ENCODE peak calls at places on chromosomes 11 and 22, in four cellular contexts. One of them, this sample, is unnamed.

GRCh38 chr11:77619576-77620198 is 17.9 kb downstream of the CLNS1A start:
- DNase-seq in A549: peak
- DNase-seq in IMR-90: peak
- DNase-seq in GM12878: peak
- DNase-seq in this sample: peak

GRCh38 chr11:117200813-117201515 is 1.8 kb downstream of the TAGLN start:
- DNase-seq in A549: no peak
- DNase-seq in IMR-90: peak
- DNase-seq in GM12878: no peak
- DNase-seq in this sample: no peak

GRCh38 chr22:35912668-35913067 is 116.0 kb downstream of the RBFOX2 start:
- DNase-seq in A549: no peak
- DNase-seq in IMR-90: no peak
- DNase-seq in GM12878: no peak
- DNase-seq in this sample: no peak

GRCh38 chr22:37058917-37059701 is 7.6 kb downstream of the KCTD17 start:
- DNase-seq in IMR-90: no peak
- DNase-seq in A549: no peak
- DNase-seq in GM12878: no peak
- DNase-seq in this sample: no peak

GRCh38 chr22:43743929-43744643 is 68.0 kb downstream of the EFCAB6 start:
- DNase-seq in IMR-90: no peak
- DNase-seq in GM12878: no peak
- DNase-seq in A549: no peak
- DNase-seq in this sample: no peak

GRCh38 chr11:976431-977160 is 50.9 kb downstream of the AP2A2 start:
- DNase-seq in A549: no peak
- DNase-seq in GM12878: no peak
- DNase-seq in IMR-90: no peak
- DNase-seq in this sample: no peak

GRCh38 chr22:28112548-28113043 is 193.5 kb upstream of the PITPNB start:
- DNase-seq in GM12878: no peak
- DNase-seq in IMR-90: peak
- DNase-seq in A549: peak
- DNase-seq in this sample: peak

GRCh38 chr11:69375316-69376154 is 81.6 kb downstream of the MYEOV start:
- DNase-seq in IMR-90: no peak
- DNase-seq in A549: no peak
- DNase-seq in GM12878: no peak
- DNase-seq in this sample: no peak

GRCh38 chr11:11078344-11078743 is 220.5 kb upstream of the ZBED5 start:
- DNase-seq in IMR-90: peak
- DNase-seq in GM12878: no peak
- DNase-seq in A549: peak
- DNase-seq in this sample: no peak

GRCh38 chr11:110968348-110969062 is 256.3 kb upstream of the ARHGAP20 start:
- DNase-seq in GM12878: no peak
- DNase-seq in IMR-90: peak
- DNase-seq in A549: no peak
- DNase-seq in this sample: no peak

GRCh38 chr11:125110996-125111340 is 458 bp downstream of the TMEM218 start:
- DNase-seq in A549: peak
- DNase-seq in GM12878: no peak
- DNase-seq in IMR-90: no peak
- DNase-seq in this sample: peak

GRCh38 chr22:46159777-46160176 is 9.5 kb downstream of the PPARA start:
- DNase-seq in A549: no peak
- DNase-seq in GM12878: no peak
- DNase-seq in IMR-90: no peak
- DNase-seq in this sample: no peak

GRCh38 chr11:94623120-94623735 is 56.1 kb downstream of the PIWIL4 start:
- DNase-seq in A549: peak
- DNase-seq in GM12878: peak
- DNase-seq in IMR-90: peak
- DNase-seq in this sample: peak

GRCh38 chr11:62427630-62428233 is 8.9 kb downstream of the SCGB1A1 start:
- DNase-seq in IMR-90: peak
- DNase-seq in GM12878: peak
- DNase-seq in A549: no peak
- DNase-seq in this sample: no peak

GRCh38 chr11:44329472-44330230 is 19.7 kb upstream of the ALX4 start:
- DNase-seq in A549: no peak
- DNase-seq in GM12878: no peak
- DNase-seq in IMR-90: no peak
- DNase-seq in this sample: no peak

GRCh38 chr11:69403556-69404215 is 77.8 kb upstream of the LINC01488 start:
- DNase-seq in GM12878: no peak
- DNase-seq in IMR-90: peak
- DNase-seq in A549: peak
- DNase-seq in this sample: no peak

GRCh38 chr11:122115520-122116343 is at the start of gene BLID:
- DNase-seq in IMR-90: peak
- DNase-seq in A549: peak
- DNase-seq in GM12878: no peak
- DNase-seq in this sample: peak

GRCh38 chr22:31083377-31083768 is 2.3 kb downstream of the SMTN start:
- DNase-seq in A549: no peak
- DNase-seq in GM12878: no peak
- DNase-seq in IMR-90: no peak
- DNase-seq in this sample: no peak

GRCh38 chr22:30247974-30248373 is 1.4 kb upstream of the LIF start:
- DNase-seq in IMR-90: no peak
- DNase-seq in GM12878: no peak
- DNase-seq in A549: no peak
- DNase-seq in this sample: no peak

GRCh38 chr11:121650520-121651266 is 197.9 kb upstream of the SORL1-AS1 start:
- DNase-seq in IMR-90: no peak
- DNase-seq in GM12878: peak
- DNase-seq in A549: no peak
- DNase-seq in this sample: no peak

GRCh38 chr22:22520020-22520656 is at the start of gene ZNF280A:
- DNase-seq in IMR-90: no peak
- DNase-seq in GM12878: no peak
- DNase-seq in A549: peak
- DNase-seq in this sample: peak

GRCh38 chr22:23849009-23850006 is 8.4 kb upstream of the SLC2A11 start:
- DNase-seq in A549: peak
- DNase-seq in IMR-90: peak
- DNase-seq in GM12878: no peak
- DNase-seq in this sample: peak

GRCh38 chr11:67409781-67410368 is 5.6 kb upstream of the CARNS1 start:
- DNase-seq in A549: no peak
- DNase-seq in IMR-90: no peak
- DNase-seq in GM12878: no peak
- DNase-seq in this sample: no peak

GRCh38 chr11:96014234-96014633 is 90.3 kb upstream of the MTMR2 start:
- DNase-seq in GM12878: peak
- DNase-seq in IMR-90: peak
- DNase-seq in A549: peak
- DNase-seq in this sample: no peak

GRCh38 chr11:42996742-42997307 is 315.0 kb upstream of the API5 start:
- DNase-seq in GM12878: no peak
- DNase-seq in IMR-90: no peak
- DNase-seq in A549: no peak
- DNase-seq in this sample: no peak

GRCh38 chr11:129973068-129973467 is 29.6 kb downstream of the PRDM10 start:
- DNase-seq in A549: no peak
- DNase-seq in IMR-90: no peak
- DNase-seq in GM12878: no peak
- DNase-seq in this sample: no peak

DNA sequence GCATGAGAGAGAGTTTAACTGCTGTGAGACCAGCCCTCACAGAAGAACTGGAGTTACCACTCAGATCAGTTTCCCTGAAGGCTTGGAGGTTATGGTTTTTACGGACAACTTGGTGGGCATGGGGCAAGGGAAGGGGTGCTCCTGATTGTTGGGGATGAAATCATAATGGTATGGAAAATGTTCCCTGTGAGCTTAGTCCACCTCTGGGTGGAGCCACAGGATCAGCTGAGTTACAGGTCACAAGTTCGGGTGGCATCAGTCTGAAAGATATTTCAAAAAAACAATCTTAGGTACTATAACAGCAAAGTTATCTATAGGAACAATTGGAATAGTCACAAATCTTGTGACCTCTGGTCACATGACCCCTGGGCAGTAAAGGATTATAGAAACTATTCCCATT is 162.9 kb downstream of the DLG2 start:
- DNase-seq in GM12878: no peak
- DNase-seq in A549: peak
- DNase-seq in IMR-90: no peak
- DNase-seq in this sample: no peak
- TF ChIP-seq BHLHE40 in GM12878: no peak
- TF ChIP-seq BHLHE40 in A549: no peak
- TF ChIP-seq BHLHE40 in IMR-90: no peak
- TF ChIP-seq BHLHE40 in this sample: no peak

DNA sequence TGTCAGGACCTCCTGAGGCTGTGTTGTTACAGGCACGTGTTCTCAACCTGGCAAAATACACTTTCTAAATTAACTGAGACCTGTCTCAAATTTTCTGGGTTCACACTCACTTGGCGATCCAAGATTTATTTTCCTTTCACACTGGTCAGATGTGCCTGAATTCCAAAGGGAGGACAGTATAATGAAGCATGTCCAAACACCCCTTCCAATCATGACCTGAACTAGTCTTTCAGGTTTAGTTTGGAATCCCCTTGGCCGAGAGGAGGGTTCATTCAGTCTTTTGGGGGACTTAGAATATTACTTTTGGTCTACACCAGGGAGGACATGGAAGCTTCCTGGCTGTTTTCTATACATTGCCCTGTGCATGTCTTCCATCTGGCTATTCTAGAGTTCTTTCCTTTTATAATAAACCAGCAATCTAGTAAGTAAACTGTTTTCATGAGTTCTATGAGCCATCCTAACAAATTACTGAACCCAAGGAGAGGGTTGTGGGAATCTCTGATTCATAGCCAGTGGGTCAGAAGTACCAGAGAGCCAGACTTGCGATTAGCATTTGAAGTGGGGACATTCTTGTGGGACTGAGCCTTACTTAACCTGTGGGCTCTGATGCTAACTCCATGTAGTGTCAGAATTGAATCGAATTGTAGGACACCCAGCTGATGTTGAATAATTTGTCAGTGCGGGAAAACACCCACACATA is 14.8 kb upstream of the TMEM216 start:
- DNase-seq in A549: no peak
- DNase-seq in IMR-90: peak
- DNase-seq in GM12878: no peak
- DNase-seq in this sample: no peak
- TF ChIP-seq BHLHE40 in A549: no peak
- TF ChIP-seq BHLHE40 in IMR-90: no peak
- TF ChIP-seq BHLHE40 in GM12878: no peak
- TF ChIP-seq BHLHE40 in this sample: no peak

GRCh38 chr11:60935676-60936442 is 11.6 kb downstream of the TMEM132A start:
- DNase-seq in GM12878: no peak
- DNase-seq in A549: no peak
- DNase-seq in IMR-90: no peak
- DNase-seq in this sample: no peak
- TF ChIP-seq BHLHE40 in GM12878: no peak
- TF ChIP-seq BHLHE40 in A549: no peak
- TF ChIP-seq BHLHE40 in IMR-90: no peak
- TF ChIP-seq BHLHE40 in this sample: no peak

GRCh38 chr11:2794419-2794795 is 91.2 kb downstream of the CDKN1C start:
- DNase-seq in IMR-90: no peak
- DNase-seq in GM12878: no peak
- DNase-seq in A549: no peak
- DNase-seq in this sample: no peak
- TF ChIP-seq BHLHE40 in IMR-90: no peak
- TF ChIP-seq BHLHE40 in GM12878: no peak
- TF ChIP-seq BHLHE40 in A549: no peak
- TF ChIP-seq BHLHE40 in this sample: no peak

GRCh38 chr11:15127341-15127740 is 12.6 kb downstream of the INSC start:
- DNase-seq in IMR-90: peak
- DNase-seq in A549: no peak
- DNase-seq in GM12878: no peak
- DNase-seq in this sample: no peak
- TF ChIP-seq BHLHE40 in IMR-90: peak
- TF ChIP-seq BHLHE40 in A549: no peak
- TF ChIP-seq BHLHE40 in GM12878: no peak
- TF ChIP-seq BHLHE40 in this sample: no peak

GRCh38 chr11:59201376-59201775 is 11.4 kb downstream of the MPEG1 start:
- DNase-seq in IMR-90: no peak
- DNase-seq in GM12878: no peak
- DNase-seq in A549: no peak
- DNase-seq in this sample: no peak

GRCh38 chr11:59199546-59200420 is 12.9 kb downstream of the MPEG1 start:
- DNase-seq in GM12878: peak
- DNase-seq in IMR-90: no peak
- DNase-seq in A549: no peak
- DNase-seq in this sample: no peak

GRCh38 chr11:59196777-59197176 is 15.9 kb downstream of the MPEG1 start:
- DNase-seq in IMR-90: no peak
- DNase-seq in A549: no peak
- DNase-seq in GM12878: no peak
- DNase-seq in this sample: no peak

GRCh38 chr11:59197990-59198389 is 14.7 kb downstream of the MPEG1 start:
- DNase-seq in IMR-90: peak
- DNase-seq in A549: no peak
- DNase-seq in GM12878: no peak
- DNase-seq in this sample: no peak

GRCh38 chr11:59200421-59200746 is 12.3 kb downstream of the MPEG1 start:
- DNase-seq in IMR-90: no peak
- DNase-seq in GM12878: no peak
- DNase-seq in A549: no peak
- DNase-seq in this sample: no peak
- TF ChIP-seq BHLHE40 in IMR-90: no peak
- TF ChIP-seq BHLHE40 in GM12878: no peak
- TF ChIP-seq BHLHE40 in A549: no peak
- TF ChIP-seq BHLHE40 in this sample: no peak

GRCh38 chr11:60899021-60899936 is 7.1 kb downstream of the PRPF19 start:
- DNase-seq in A549: peak
- DNase-seq in IMR-90: peak
- DNase-seq in GM12878: no peak
- DNase-seq in this sample: peak
- TF ChIP-seq BHLHE40 in A549: no peak
- TF ChIP-seq BHLHE40 in IMR-90: no peak
- TF ChIP-seq BHLHE40 in GM12878: no peak
- TF ChIP-seq BHLHE40 in this sample: no peak

This sample was measured in HEK293T.